ENCODE peak calls at places on chromosomes 5 and 9, in six cellular contexts. O is choroid plexus epithelial cell, W is foreskin fibroblast, M is coronary artery, T is heart right ventricle, B is stomach. V is an unnamed sample.

GRCh38 chr9:13053504-13053903 is 226.0 kb downstream of the MPDZ start:
- DNase-seq in O (no peak), W (no peak), M (no peak), T (no peak), B (no peak), V (no peak)

GRCh38 chr9:128053560-128053959 is 13.6 kb downstream of the NAIF1 start:
- DNase-seq in O (no peak), W (no peak), M (no peak), T (no peak), B (no peak), V (no peak)

GRCh38 chr5:143141652-143142051 is 261.8 kb downstream of the NR3C1 start:
- DNase-seq in O (no peak), W (no peak), M (no peak), T (no peak), B (no peak), V (no peak)

GRCh38 chr5:25963251-25964008 is 1075.0 kb downstream of the CDH9 start:
- DNase-seq in O (no peak), W (no peak), M (no peak), T (peak; percentile 10), B (no peak), V (no peak)

GRCh38 chr9:86454701-86455402 is 100.6 kb upstream of the TUT7 start:
- DNase-seq in O (peak; percentile 23), W (peak; percentile 33), M (no peak), T (no peak), B (no peak), V (no peak)

GRCh38 chr5:16870878-16871277 is 65.2 kb downstream of the MYO10 start:
- DNase-seq in O (no peak), W (no peak), M (no peak), T (no peak), B (no peak), V (no peak)

GRCh38 chr5:62779010-62779422 is 200.4 kb downstream of the LRRC70 start:
- DNase-seq in O (peak; percentile 76), W (peak; percentile 26), M (no peak), T (no peak), B (no peak), V (peak; percentile 77)

GRCh38 chr9:77879344-77880089 is 152.1 kb downstream of the GNAQ start:
- DNase-seq in O (peak; percentile 31), W (no peak), M (no peak), T (no peak), B (peak; percentile 43), V (peak; percentile 38)

GRCh38 chr5:113236536-113237308 is 198.1 kb downstream of the TSSK1B start:
- DNase-seq in O (no peak), W (no peak), M (no peak), T (no peak), B (no peak), V (no peak)

GRCh38 chr9:9912459-9912858 is 700.3 kb downstream of the PTPRD start:
- DNase-seq in O (peak; percentile 1), W (no peak), M (no peak), T (no peak), B (no peak), V (no peak)

GRCh38 chr9:129348890-129349570 is 171.0 kb upstream of the IER5L start:
- DNase-seq in O (no peak), W (no peak), M (no peak), T (no peak), B (no peak), V (no peak)

GRCh38 chr5:124022966-124023365 is 511.0 kb downstream of the CSNK1G3 start:
- DNase-seq in O (no peak), W (no peak), M (no peak), T (no peak), B (no peak), V (no peak)

GRCh38 chr9:68515304-68516017 is 25.2 kb downstream of the TMEM252 start:
- DNase-seq in O (peak; percentile 98), W (peak; percentile 14), M (peak; percentile 78), T (no peak), B (peak; percentile 32), V (peak; percentile 72)

GRCh38 chr5:33981408-33982171 is 2.9 kb downstream of the SLC45A2 start:
- DNase-seq in O (peak; percentile 48), W (peak; percentile 10), M (no peak), T (no peak), B (no peak), V (peak; percentile 44)

GRCh38 chr5:218457-219289 is 553 bp downstream of the SDHA start:
- DNase-seq in O (peak; percentile 52), W (no peak), M (no peak), T (peak; percentile 60), B (peak; percentile 56), V (peak; percentile 44)

GRCh38 chr5:119400248-119400647 is 44.4 kb downstream of the TNFAIP8 start:
- DNase-seq in O (no peak), W (no peak), M (no peak), T (no peak), B (no peak), V (no peak)

GRCh38 chr5:170113517-170113891 is 7.8 kb downstream of the FOXI1 start:
- DNase-seq in O (no peak), W (no peak), M (no peak), T (no peak), B (no peak), V (no peak)

GRCh38 chr5:154198611-154199230 is 8.2 kb downstream of the GALNT10 start:
- DNase-seq in O (peak; percentile 71), W (peak; percentile 73), M (no peak), T (no peak), B (no peak), V (peak; percentile 65)

GRCh38 chr9:114034176-114034575 is 43.9 kb downstream of the AMBP start:
- DNase-seq in O (no peak), W (no peak), M (peak; percentile 59), T (no peak), B (no peak), V (no peak)

GRCh38 chr5:79205965-79206364 is 30.0 kb upstream of the JMY start:
- DNase-seq in O (no peak), W (no peak), M (no peak), T (no peak), B (no peak), V (no peak)

GRCh38 chr9:35908484-35909125 is 685 bp upstream of the SPAAR start:
- DNase-seq in O (peak; percentile 11), W (no peak), M (peak; percentile 73), T (peak; percentile 33), B (no peak), V (no peak)

GRCh38 chr5:107365355-107366109 is 305.2 kb downstream of the EFNA5 start:
- DNase-seq in O (peak; percentile 95), W (peak; percentile 46), M (no peak), T (no peak), B (no peak), V (peak; percentile 86)

GRCh38 chr9:12993432-12993831 is 218.6 kb downstream of the LURAP1L start:
- DNase-seq in O (peak; percentile 41), W (no peak), M (no peak), T (no peak), B (no peak), V (no peak)

GRCh38 chr5:108222011-108222410 is 159.9 kb downstream of the FBXL17 start:
- DNase-seq in O (no peak), W (no peak), M (no peak), T (no peak), B (no peak), V (no peak)

GRCh38 chr9:70539526-70539925 is 125.1 kb upstream of the KLF9 start:
- DNase-seq in O (no peak), W (no peak), M (no peak), T (no peak), B (no peak), V (no peak)

GRCh38 chr5:96348536-96348935 is 84.5 kb downstream of the PCSK1 start:
- DNase-seq in O (no peak), W (no peak), M (no peak), T (no peak), B (no peak), V (no peak)

GRCh38 chr5:150505041-150505511 is 2.9 kb upstream of the NDST1 start:
- DNase-seq in O (no peak), W (no peak), M (no peak), T (no peak), B (no peak), V (no peak)

GRCh38 chr9:115604831-115605483 is 487.0 kb upstream of the TNC start:
- DNase-seq in O (peak; percentile 82), W (peak; percentile 97), M (no peak), T (no peak), B (no peak), V (peak; percentile 85)

GRCh38 chr5:43251754-43252153 is 59.7 kb downstream of the NIM1K start:
- DNase-seq in O (no peak), W (no peak), M (no peak), T (no peak), B (no peak), V (no peak)

GRCh38 chr9:8400378-8400777 is 600.8 kb upstream of the DMAC1 start:
- DNase-seq in O (no peak), W (no peak), M (no peak), T (no peak), B (no peak), V (no peak)

GRCh38 chr5:136021016-136021405 is 7.8 kb upstream of the TGFBI start:
- DNase-seq in O (peak; percentile 66), W (no peak), M (peak; percentile 47), T (no peak), B (no peak), V (no peak)

GRCh38 chr9:32220750-32221149 is 163.7 kb upstream of the ACO1 start:
- DNase-seq in O (no peak), W (no peak), M (no peak), T (no peak), B (no peak), V (no peak)

GRCh38 chr5:98763001-98763630 is 10.3 kb upstream of the RGMB start:
- DNase-seq in O (peak; percentile 89), W (peak; percentile 72), M (no peak), T (no peak), B (no peak), V (peak; percentile 64)

GRCh38 chr9:38026840-38027527 is 42.0 kb downstream of the SHB start:
- DNase-seq in O (no peak), W (no peak), M (no peak), T (no peak), B (no peak), V (no peak)
- H3K4me3 ChIP-seq in O (no peak overlapping the region), W (no peak overlapping the region), M (peak overlapping the region; percentile 4), T (no peak overlapping the region), B (no peak overlapping the region), V (no peak overlapping the region)

DNA sequence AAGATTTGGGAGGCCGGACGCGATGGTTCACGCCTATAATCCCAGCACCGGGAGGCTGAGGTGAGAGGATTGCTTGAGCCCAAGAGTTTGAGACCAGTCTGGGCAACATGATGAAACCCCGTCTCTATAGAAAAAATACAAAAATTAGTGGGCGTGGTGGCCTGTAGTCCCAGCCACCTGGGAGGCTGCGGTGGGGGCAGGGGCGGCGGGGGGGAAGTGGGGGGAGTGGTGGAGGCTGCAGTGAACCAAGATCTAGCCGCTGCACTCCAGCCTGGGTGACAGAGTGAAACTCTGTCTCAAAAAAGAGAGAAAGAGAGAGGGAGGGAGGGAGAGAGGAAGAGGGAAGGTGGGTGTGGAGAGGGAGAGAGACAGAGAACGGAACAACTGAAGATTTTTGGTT is 4.9 kb upstream of the RPL26L1 start:
- DNase-seq in O (no peak), W (no peak), M (peak; percentile 46), T (no peak), B (no peak), V (no peak)
- H3K4me3 ChIP-seq in O (no peak overlapping the region), W (no peak overlapping the region), M (no peak overlapping the region), T (no peak overlapping the region), B (no peak overlapping the region), V (no peak overlapping the region)

GRCh38 chr9:90802534-90802933 is 915 bp downstream of the SYK start:
- DNase-seq in O (no peak), W (no peak), M (no peak), T (no peak), B (no peak), V (no peak)
- H3K4me3 ChIP-seq in O (no peak overlapping the region), W (no peak overlapping the region), M (peak overlapping the region; percentile 69), T (peak overlapping the region; percentile 53), B (peak overlapping the region; percentile 62), V (no peak overlapping the region)

GRCh38 chr9:134171316-134172197 is 7.2 kb upstream of the RNU6ATAC start:
- DNase-seq in O (peak; percentile 52), W (peak; percentile 74), M (no peak), T (no peak), B (no peak), V (peak; percentile 42)
- H3K4me3 ChIP-seq in O (no peak overlapping the region), W (no peak overlapping the region), M (no peak overlapping the region), T (no peak overlapping the region), B (no peak overlapping the region), V (no peak overlapping the region)

V was measured in fibroblast of pulmonary artery.